ENCODE peak calls at places on chromosomes 12 and 14, in six cellular contexts. One of them, this sample, is unnamed.
A peak's percentile ranks its signal among the peaks of the same experiment; 100 is the strongest.

GRCh38 chr14:52095793-52096192 is 26.9 kb upstream of the NID2 start:
- DNase-seq in mesothelial cell of epicardium: no peak
- DNase-seq in endothelial cell: no peak
- DNase-seq in neural crest cell: no peak
- DNase-seq in ovary: no peak
- DNase-seq in brain microvascular endothelial cell: no peak
- DNase-seq in this sample: no peak

GRCh38 chr12:105036937-105037649 is 47.2 kb downstream of the ALDH1L2 start:
- DNase-seq in ovary: no peak
- DNase-seq in mesothelial cell of epicardium: no peak
- DNase-seq in brain microvascular endothelial cell: no peak
- DNase-seq in endothelial cell: no peak
- DNase-seq in neural crest cell: no peak
- DNase-seq in this sample: no peak

GRCh38 chr12:118035194-118036041 is 18.9 kb downstream of the RFC5 start:
- DNase-seq in brain microvascular endothelial cell: peak; percentile 6
- DNase-seq in neural crest cell: no peak
- DNase-seq in ovary: no peak
- DNase-seq in mesothelial cell of epicardium: no peak
- DNase-seq in endothelial cell: no peak
- DNase-seq in this sample: peak; percentile 67

GRCh38 chr14:67517083-67517482 is 16.0 kb upstream of the PLEKHH1 start:
- DNase-seq in mesothelial cell of epicardium: no peak
- DNase-seq in brain microvascular endothelial cell: no peak
- DNase-seq in neural crest cell: no peak
- DNase-seq in ovary: no peak
- DNase-seq in endothelial cell: peak; percentile 26
- DNase-seq in this sample: no peak

GRCh38 chr14:93926209-93926872 is 803 bp upstream of the FAM181A start:
- DNase-seq in endothelial cell: no peak
- DNase-seq in brain microvascular endothelial cell: no peak
- DNase-seq in ovary: no peak
- DNase-seq in mesothelial cell of epicardium: no peak
- DNase-seq in neural crest cell: peak; percentile 64
- DNase-seq in this sample: no peak

GRCh38 chr12:101696477-101697196 is 803 bp upstream of the CHPT1 start:
- DNase-seq in neural crest cell: no peak
- DNase-seq in brain microvascular endothelial cell: no peak
- DNase-seq in ovary: peak; percentile 38
- DNase-seq in mesothelial cell of epicardium: no peak
- DNase-seq in endothelial cell: no peak
- DNase-seq in this sample: peak; percentile 49

GRCh38 chr14:105974902-105975301 is 448.5 kb downstream of the TMEM121 start:
- DNase-seq in brain microvascular endothelial cell: no peak
- DNase-seq in neural crest cell: no peak
- DNase-seq in ovary: no peak
- DNase-seq in endothelial cell: no peak
- DNase-seq in mesothelial cell of epicardium: no peak
- DNase-seq in this sample: peak; percentile 24

GRCh38 chr12:115075552-115076170 is 391.7 kb upstream of the TBX3 start:
- DNase-seq in brain microvascular endothelial cell: no peak
- DNase-seq in neural crest cell: no peak
- DNase-seq in endothelial cell: no peak
- DNase-seq in mesothelial cell of epicardium: no peak
- DNase-seq in ovary: no peak
- DNase-seq in this sample: no peak

GRCh38 chr12:31519525-31519924 is 71.4 kb downstream of the DENND5B start:
- DNase-seq in mesothelial cell of epicardium: no peak
- DNase-seq in neural crest cell: no peak
- DNase-seq in endothelial cell: no peak
- DNase-seq in brain microvascular endothelial cell: no peak
- DNase-seq in ovary: no peak
- DNase-seq in this sample: no peak

GRCh38 chr12:57235012-57235727 is 5.7 kb downstream of the SHMT2 start:
- DNase-seq in mesothelial cell of epicardium: no peak
- DNase-seq in brain microvascular endothelial cell: peak; percentile 67
- DNase-seq in neural crest cell: no peak
- DNase-seq in ovary: no peak
- DNase-seq in endothelial cell: no peak
- DNase-seq in this sample: no peak

GRCh38 chr12:4766445-4766844 is 46.2 kb downstream of the GALNT8 start:
- DNase-seq in ovary: no peak
- DNase-seq in endothelial cell: no peak
- DNase-seq in mesothelial cell of epicardium: no peak
- DNase-seq in brain microvascular endothelial cell: no peak
- DNase-seq in neural crest cell: no peak
- DNase-seq in this sample: no peak

GRCh38 chr14:100474176-100474575 is 113.0 kb downstream of the BEGAIN start:
- DNase-seq in ovary: no peak
- DNase-seq in brain microvascular endothelial cell: no peak
- DNase-seq in neural crest cell: no peak
- DNase-seq in endothelial cell: no peak
- DNase-seq in mesothelial cell of epicardium: no peak
- DNase-seq in this sample: no peak

GRCh38 chr14:22319526-22320352 is 269.3 kb downstream of the DAD1 start:
- DNase-seq in brain microvascular endothelial cell: peak; percentile 69
- DNase-seq in ovary: no peak
- DNase-seq in neural crest cell: peak; percentile 39
- DNase-seq in endothelial cell: peak; percentile 55
- DNase-seq in mesothelial cell of epicardium: no peak
- DNase-seq in this sample: peak; percentile 52

GRCh38 chr12:8037046-8037663 is 4.6 kb downstream of the FOXJ2 start:
- DNase-seq in endothelial cell: no peak
- DNase-seq in mesothelial cell of epicardium: no peak
- DNase-seq in brain microvascular endothelial cell: no peak
- DNase-seq in neural crest cell: no peak
- DNase-seq in ovary: no peak
- DNase-seq in this sample: peak; percentile 50

GRCh38 chr14:100065161-100065871 is at the start of gene EVL:
- DNase-seq in endothelial cell: no peak
- DNase-seq in brain microvascular endothelial cell: no peak
- DNase-seq in mesothelial cell of epicardium: no peak
- DNase-seq in neural crest cell: no peak
- DNase-seq in ovary: no peak
- DNase-seq in this sample: peak; percentile 68

GRCh38 chr12:1919763-1920162 is 1.3 kb upstream of the CACNA2D4 start:
- DNase-seq in brain microvascular endothelial cell: no peak
- DNase-seq in mesothelial cell of epicardium: no peak
- DNase-seq in endothelial cell: no peak
- DNase-seq in ovary: no peak
- DNase-seq in neural crest cell: no peak
- DNase-seq in this sample: no peak

GRCh38 chr12:1920436-1920835 is 2.0 kb upstream of the CACNA2D4 start:
- DNase-seq in ovary: no peak
- DNase-seq in mesothelial cell of epicardium: no peak
- DNase-seq in endothelial cell: no peak
- DNase-seq in neural crest cell: no peak
- DNase-seq in brain microvascular endothelial cell: no peak
- DNase-seq in this sample: no peak

GRCh38 chr12:1919284-1919683 is 832 bp upstream of the CACNA2D4 start:
- DNase-seq in endothelial cell: no peak
- DNase-seq in neural crest cell: no peak
- DNase-seq in ovary: no peak
- DNase-seq in mesothelial cell of epicardium: no peak
- DNase-seq in brain microvascular endothelial cell: no peak
- DNase-seq in this sample: peak; percentile 10

GRCh38 chr12:1922075-1922709 is 3.7 kb upstream of the CACNA2D4 start:
- DNase-seq in neural crest cell: no peak
- DNase-seq in ovary: no peak
- DNase-seq in endothelial cell: no peak
- DNase-seq in brain microvascular endothelial cell: no peak
- DNase-seq in mesothelial cell of epicardium: no peak
- DNase-seq in this sample: no peak

GRCh38 chr12:1920971-1921370 is 2.5 kb upstream of the CACNA2D4 start:
- DNase-seq in brain microvascular endothelial cell: no peak
- DNase-seq in endothelial cell: peak; percentile 50
- DNase-seq in ovary: no peak
- DNase-seq in neural crest cell: no peak
- DNase-seq in mesothelial cell of epicardium: no peak
- DNase-seq in this sample: no peak
- TF ChIP-seq CTCF in brain microvascular endothelial cell: no peak
- TF ChIP-seq CTCF in endothelial cell: no peak
- TF ChIP-seq CTCF in ovary: no peak
- TF ChIP-seq CTCF in neural crest cell: no peak
- TF ChIP-seq CTCF in mesothelial cell of epicardium: no peak
- TF ChIP-seq CTCF in this sample: no peak

GRCh38 chr12:11877869-11878780 is 192.6 kb upstream of the BCL2L14 start:
- DNase-seq in endothelial cell: no peak
- DNase-seq in ovary: no peak
- DNase-seq in brain microvascular endothelial cell: peak; percentile 85
- DNase-seq in neural crest cell: no peak
- DNase-seq in mesothelial cell of epicardium: no peak
- DNase-seq in this sample: no peak

GRCh38 chr12:11877102-11877826 is 193.5 kb upstream of the BCL2L14 start:
- DNase-seq in endothelial cell: no peak
- DNase-seq in brain microvascular endothelial cell: no peak
- DNase-seq in mesothelial cell of epicardium: no peak
- DNase-seq in neural crest cell: no peak
- DNase-seq in ovary: no peak
- DNase-seq in this sample: no peak

GRCh38 chr12:11872055-11872454 is 198.7 kb upstream of the BCL2L14 start:
- DNase-seq in ovary: no peak
- DNase-seq in neural crest cell: no peak
- DNase-seq in endothelial cell: no peak
- DNase-seq in mesothelial cell of epicardium: no peak
- DNase-seq in brain microvascular endothelial cell: no peak
- DNase-seq in this sample: no peak

GRCh38 chr12:11876301-11876700 is 194.4 kb upstream of the BCL2L14 start:
- DNase-seq in mesothelial cell of epicardium: no peak
- DNase-seq in ovary: no peak
- DNase-seq in brain microvascular endothelial cell: no peak
- DNase-seq in neural crest cell: no peak
- DNase-seq in endothelial cell: no peak
- DNase-seq in this sample: no peak

DNA sequence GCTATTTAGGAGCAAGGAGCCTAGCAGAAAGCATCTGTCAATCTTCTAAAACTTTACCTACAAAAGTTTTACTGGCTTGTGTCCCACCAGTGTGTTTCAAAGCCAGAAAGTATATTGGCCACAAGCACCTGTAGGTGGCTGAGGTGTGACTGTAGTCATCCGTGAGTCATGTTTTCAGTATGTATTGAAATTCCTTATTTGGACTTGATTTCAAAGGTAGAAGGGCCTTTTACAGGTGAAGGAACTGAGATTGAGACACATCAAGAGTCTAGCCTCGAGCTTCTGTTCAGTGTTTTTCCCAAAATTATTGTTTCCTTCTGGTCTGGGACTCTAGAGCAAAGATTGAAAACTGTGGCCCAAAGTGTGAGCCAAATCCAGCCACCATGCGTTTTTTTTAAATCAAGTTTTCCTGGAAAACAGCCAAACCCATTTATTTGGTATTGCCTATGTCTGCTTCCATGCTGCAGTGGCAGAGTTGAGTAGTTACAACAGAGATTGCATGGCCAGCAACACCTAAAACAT is 195.3 kb upstream of the BCL2L14 start:
- DNase-seq in brain microvascular endothelial cell: no peak
- DNase-seq in ovary: no peak
- DNase-seq in neural crest cell: no peak
- DNase-seq in endothelial cell: no peak
- DNase-seq in mesothelial cell of epicardium: no peak
- DNase-seq in this sample: peak; percentile 38
- TF ChIP-seq CTCF in brain microvascular endothelial cell: no peak
- TF ChIP-seq CTCF in ovary: no peak
- TF ChIP-seq CTCF in neural crest cell: no peak
- TF ChIP-seq CTCF in endothelial cell: no peak
- TF ChIP-seq CTCF in mesothelial cell of epicardium: no peak
- TF ChIP-seq CTCF in this sample: no peak

GRCh38 chr14:104775073-104775489 is 20.5 kb downstream of the AKT1 start:
- DNase-seq in endothelial cell: no peak
- DNase-seq in brain microvascular endothelial cell: no peak
- DNase-seq in mesothelial cell of epicardium: no peak
- DNase-seq in neural crest cell: no peak
- DNase-seq in ovary: no peak
- DNase-seq in this sample: no peak

GRCh38 chr14:104771918-104772706 is 19.2 kb downstream of the SIVA1 start:
- DNase-seq in brain microvascular endothelial cell: no peak
- DNase-seq in endothelial cell: no peak
- DNase-seq in ovary: no peak
- DNase-seq in mesothelial cell of epicardium: no peak
- DNase-seq in neural crest cell: no peak
- DNase-seq in this sample: no peak

GRCh38 chr14:104772707-104773504 is 20.0 kb downstream of the SIVA1 start:
- DNase-seq in brain microvascular endothelial cell: no peak
- DNase-seq in neural crest cell: no peak
- DNase-seq in endothelial cell: no peak
- DNase-seq in ovary: no peak
- DNase-seq in mesothelial cell of epicardium: no peak
- DNase-seq in this sample: no peak

GRCh38 chr14:104774453-104775072 is 21.0 kb downstream of the AKT1 start:
- DNase-seq in mesothelial cell of epicardium: no peak
- DNase-seq in brain microvascular endothelial cell: no peak
- DNase-seq in neural crest cell: no peak
- DNase-seq in ovary: no peak
- DNase-seq in endothelial cell: no peak
- DNase-seq in this sample: no peak

DNA sequence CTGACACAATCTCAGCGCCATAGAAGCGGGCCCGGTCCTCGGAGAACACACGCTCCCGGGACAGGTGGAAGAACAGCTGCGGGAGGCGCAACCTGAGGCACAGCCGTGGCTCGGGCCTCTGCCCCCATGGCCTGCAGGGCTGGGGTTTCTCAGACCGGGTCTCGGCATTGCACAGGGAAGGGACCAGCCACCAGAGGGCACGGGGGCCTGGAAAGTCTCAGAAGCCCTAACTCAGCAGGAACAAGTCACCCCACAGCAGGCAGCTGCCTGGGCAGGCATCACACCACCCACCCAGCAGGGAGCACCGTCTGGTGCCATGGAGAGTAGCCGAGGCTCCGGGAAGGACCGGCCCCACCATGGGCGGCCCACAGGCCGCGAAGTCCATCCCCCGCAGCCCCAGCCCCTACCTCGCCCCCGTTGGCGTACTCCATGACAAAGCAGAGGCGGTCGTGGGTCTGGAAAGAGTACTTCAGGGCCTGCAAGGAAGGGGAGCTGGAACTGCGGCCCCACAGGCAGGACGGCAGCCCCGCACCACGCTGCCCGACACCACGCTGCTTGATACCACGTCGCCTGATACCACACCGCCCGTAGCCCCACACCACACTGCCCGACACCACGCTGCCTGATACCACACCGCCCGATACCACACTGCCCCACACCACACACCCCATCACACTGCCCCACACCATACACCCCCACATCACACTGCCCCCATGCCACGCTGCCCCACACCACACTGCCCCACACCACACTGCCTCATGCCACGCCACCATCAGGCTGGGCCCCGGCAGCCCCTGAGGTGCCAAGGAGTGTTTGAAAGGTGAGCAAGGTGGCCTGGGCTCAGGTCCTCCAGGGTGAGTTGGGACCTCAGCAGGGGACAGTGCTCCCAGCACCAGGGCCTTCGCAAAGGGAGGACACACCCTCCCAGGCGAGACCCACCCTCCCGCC is 20.8 kb downstream of the SIVA1 start:
- DNase-seq in endothelial cell: no peak
- DNase-seq in mesothelial cell of epicardium: no peak
- DNase-seq in ovary: no peak
- DNase-seq in neural crest cell: no peak
- DNase-seq in brain microvascular endothelial cell: no peak
- DNase-seq in this sample: no peak
- TF ChIP-seq CTCF in endothelial cell: no peak
- TF ChIP-seq CTCF in mesothelial cell of epicardium: no peak
- TF ChIP-seq CTCF in ovary: no peak
- TF ChIP-seq CTCF in neural crest cell: no peak
- TF ChIP-seq CTCF in brain microvascular endothelial cell: peak; percentile 13
- TF ChIP-seq CTCF in this sample: no peak

GRCh38 chr14:55749946-55750345 is 169.9 kb downstream of the KTN1 start:
- DNase-seq in neural crest cell: no peak
- DNase-seq in ovary: no peak
- DNase-seq in endothelial cell: no peak
- DNase-seq in mesothelial cell of epicardium: no peak
- DNase-seq in brain microvascular endothelial cell: no peak
- DNase-seq in this sample: no peak
- TF ChIP-seq CTCF in neural crest cell: no peak
- TF ChIP-seq CTCF in ovary: no peak
- TF ChIP-seq CTCF in endothelial cell: no peak
- TF ChIP-seq CTCF in mesothelial cell of epicardium: no peak
- TF ChIP-seq CTCF in brain microvascular endothelial cell: no peak
- TF ChIP-seq CTCF in this sample: no peak

This sample was measured in GM10248.